ENCODE peak calls at places on chromosomes 11 and 22, in eight cellular contexts. One of them, this sample, is unnamed.

GRCh38 chr11:46669606-46670243 is 30.7 kb downstream of the ARHGAP1 start:
- DNase-seq in MM.1S: no peak
- DNase-seq in effector memory CD4-positive, alpha-beta T cell: no peak
- DNase-seq in psoas muscle: no peak
- DNase-seq in tibial artery: peak; percentile 32
- DNase-seq in pancreas: no peak
- DNase-seq in ovary: no peak
- DNase-seq in fibroblast of lung: no peak
- DNase-seq in this sample: no peak

GRCh38 chr11:95494167-95494566 is 263.2 kb upstream of the SESN3 start:
- DNase-seq in tibial artery: no peak
- DNase-seq in psoas muscle: no peak
- DNase-seq in pancreas: no peak
- DNase-seq in MM.1S: no peak
- DNase-seq in fibroblast of lung: no peak
- DNase-seq in effector memory CD4-positive, alpha-beta T cell: no peak
- DNase-seq in ovary: no peak
- DNase-seq in this sample: no peak

GRCh38 chr11:62193954-62194353 is 3.9 kb downstream of the SCGB1D1 start:
- DNase-seq in MM.1S: no peak
- DNase-seq in psoas muscle: no peak
- DNase-seq in tibial artery: no peak
- DNase-seq in effector memory CD4-positive, alpha-beta T cell: no peak
- DNase-seq in ovary: no peak
- DNase-seq in pancreas: no peak
- DNase-seq in fibroblast of lung: no peak
- DNase-seq in this sample: no peak

GRCh38 chr22:47940211-47940610 is 1177.8 kb downstream of the TBC1D22A start:
- DNase-seq in psoas muscle: no peak
- DNase-seq in ovary: no peak
- DNase-seq in pancreas: no peak
- DNase-seq in effector memory CD4-positive, alpha-beta T cell: no peak
- DNase-seq in tibial artery: no peak
- DNase-seq in MM.1S: no peak
- DNase-seq in fibroblast of lung: no peak
- DNase-seq in this sample: no peak

GRCh38 chr11:62432695-62433094 is 13.9 kb downstream of the SCGB1A1 start:
- DNase-seq in pancreas: peak; percentile 31
- DNase-seq in psoas muscle: no peak
- DNase-seq in fibroblast of lung: no peak
- DNase-seq in MM.1S: no peak
- DNase-seq in effector memory CD4-positive, alpha-beta T cell: no peak
- DNase-seq in tibial artery: no peak
- DNase-seq in ovary: no peak
- DNase-seq in this sample: no peak

GRCh38 chr11:36367806-36368680 is 72.0 kb downstream of the PRR5L start:
- DNase-seq in pancreas: no peak
- DNase-seq in psoas muscle: no peak
- DNase-seq in ovary: no peak
- DNase-seq in MM.1S: no peak
- DNase-seq in tibial artery: no peak
- DNase-seq in fibroblast of lung: peak; percentile 58
- DNase-seq in effector memory CD4-positive, alpha-beta T cell: no peak
- DNase-seq in this sample: no peak

GRCh38 chr11:71144010-71144409 is 108.4 kb downstream of the SHANK2 start:
- DNase-seq in pancreas: no peak
- DNase-seq in ovary: no peak
- DNase-seq in psoas muscle: no peak
- DNase-seq in fibroblast of lung: no peak
- DNase-seq in effector memory CD4-positive, alpha-beta T cell: no peak
- DNase-seq in MM.1S: no peak
- DNase-seq in tibial artery: no peak
- DNase-seq in this sample: no peak

GRCh38 chr11:101188801-101189200 is 59.2 kb upstream of the PGR start:
- DNase-seq in MM.1S: no peak
- DNase-seq in ovary: no peak
- DNase-seq in fibroblast of lung: no peak
- DNase-seq in tibial artery: no peak
- DNase-seq in pancreas: no peak
- DNase-seq in psoas muscle: no peak
- DNase-seq in effector memory CD4-positive, alpha-beta T cell: no peak
- DNase-seq in this sample: no peak

GRCh38 chr22:20573176-20573829 is 65.9 kb downstream of the MED15 start:
- DNase-seq in psoas muscle: no peak
- DNase-seq in tibial artery: no peak
- DNase-seq in MM.1S: no peak
- DNase-seq in ovary: no peak
- DNase-seq in effector memory CD4-positive, alpha-beta T cell: no peak
- DNase-seq in fibroblast of lung: no peak
- DNase-seq in pancreas: no peak
- DNase-seq in this sample: no peak

GRCh38 chr11:96102664-96103068 is 178.8 kb upstream of the MTMR2 start:
- DNase-seq in pancreas: no peak
- DNase-seq in tibial artery: no peak
- DNase-seq in ovary: no peak
- DNase-seq in psoas muscle: no peak
- DNase-seq in fibroblast of lung: peak; percentile 78
- DNase-seq in effector memory CD4-positive, alpha-beta T cell: no peak
- DNase-seq in MM.1S: no peak
- DNase-seq in this sample: no peak

GRCh38 chr11:19025799-19026406 is 34.6 kb downstream of the MRGPRX2 start:
- DNase-seq in ovary: no peak
- DNase-seq in tibial artery: no peak
- DNase-seq in MM.1S: no peak
- DNase-seq in effector memory CD4-positive, alpha-beta T cell: no peak
- DNase-seq in pancreas: no peak
- DNase-seq in fibroblast of lung: peak; percentile 13
- DNase-seq in psoas muscle: no peak
- DNase-seq in this sample: no peak

GRCh38 chr11:63592975-63593395 is 21.2 kb downstream of the PLAAT3 start:
- DNase-seq in MM.1S: no peak
- DNase-seq in effector memory CD4-positive, alpha-beta T cell: no peak
- DNase-seq in ovary: no peak
- DNase-seq in psoas muscle: no peak
- DNase-seq in pancreas: no peak
- DNase-seq in fibroblast of lung: no peak
- DNase-seq in tibial artery: no peak
- DNase-seq in this sample: no peak

GRCh38 chr11:126176853-126177470 is 34.5 kb downstream of the RPUSD4 start:
- DNase-seq in psoas muscle: no peak
- DNase-seq in fibroblast of lung: no peak
- DNase-seq in pancreas: no peak
- DNase-seq in effector memory CD4-positive, alpha-beta T cell: no peak
- DNase-seq in tibial artery: no peak
- DNase-seq in MM.1S: no peak
- DNase-seq in ovary: no peak
- DNase-seq in this sample: no peak

GRCh38 chr11:57324154-57324885 is 432 bp downstream of the TNKS1BP1 start:
- DNase-seq in pancreas: peak; percentile 64
- DNase-seq in effector memory CD4-positive, alpha-beta T cell: peak; percentile 2
- DNase-seq in tibial artery: peak; percentile 81
- DNase-seq in psoas muscle: peak; percentile 65
- DNase-seq in ovary: peak; percentile 65
- DNase-seq in MM.1S: no peak
- DNase-seq in fibroblast of lung: peak; percentile 52
- DNase-seq in this sample: no peak

GRCh38 chr11:110738641-110739040 is 26.4 kb upstream of the ARHGAP20 start:
- DNase-seq in ovary: no peak
- DNase-seq in pancreas: no peak
- DNase-seq in MM.1S: no peak
- DNase-seq in fibroblast of lung: no peak
- DNase-seq in tibial artery: no peak
- DNase-seq in psoas muscle: no peak
- DNase-seq in effector memory CD4-positive, alpha-beta T cell: no peak
- DNase-seq in this sample: no peak

GRCh38 chr11:94792453-94792852 is 24.3 kb downstream of the AMOTL1 start:
- DNase-seq in effector memory CD4-positive, alpha-beta T cell: no peak
- DNase-seq in ovary: no peak
- DNase-seq in pancreas: no peak
- DNase-seq in tibial artery: no peak
- DNase-seq in psoas muscle: no peak
- DNase-seq in MM.1S: no peak
- DNase-seq in fibroblast of lung: no peak
- DNase-seq in this sample: no peak

GRCh38 chr11:123475478-123475877 is 45.4 kb downstream of the GRAMD1B start:
- DNase-seq in effector memory CD4-positive, alpha-beta T cell: no peak
- DNase-seq in psoas muscle: no peak
- DNase-seq in fibroblast of lung: peak; percentile 22
- DNase-seq in tibial artery: no peak
- DNase-seq in MM.1S: no peak
- DNase-seq in ovary: no peak
- DNase-seq in pancreas: no peak
- DNase-seq in this sample: no peak

GRCh38 chr11:103877221-103877620 is 159.2 kb upstream of the DDI1 start:
- DNase-seq in ovary: no peak
- DNase-seq in effector memory CD4-positive, alpha-beta T cell: no peak
- DNase-seq in fibroblast of lung: peak; percentile 14
- DNase-seq in pancreas: no peak
- DNase-seq in psoas muscle: no peak
- DNase-seq in MM.1S: no peak
- DNase-seq in tibial artery: no peak
- DNase-seq in this sample: no peak
- H3K4me1 ChIP-seq in ovary: no peaks in the 10 kb centered on the region
- H3K4me1 ChIP-seq in effector memory CD4-positive, alpha-beta T cell: no peaks in the 10 kb centered on the region
- H3K4me1 ChIP-seq in fibroblast of lung: no peaks in the 10 kb centered on the region
- H3K4me1 ChIP-seq in pancreas: no peaks in the 10 kb centered on the region
- H3K4me1 ChIP-seq in psoas muscle: no peaks in the 10 kb centered on the region
- H3K4me1 ChIP-seq in MM.1S: peaks cover 13% of the 10 kb centered on the region
- H3K4me1 ChIP-seq in tibial artery: peaks cover 16% of the 10 kb centered on the region
- H3K4me1 ChIP-seq in this sample: peaks cover 26% of the 10 kb centered on the region

DNA sequence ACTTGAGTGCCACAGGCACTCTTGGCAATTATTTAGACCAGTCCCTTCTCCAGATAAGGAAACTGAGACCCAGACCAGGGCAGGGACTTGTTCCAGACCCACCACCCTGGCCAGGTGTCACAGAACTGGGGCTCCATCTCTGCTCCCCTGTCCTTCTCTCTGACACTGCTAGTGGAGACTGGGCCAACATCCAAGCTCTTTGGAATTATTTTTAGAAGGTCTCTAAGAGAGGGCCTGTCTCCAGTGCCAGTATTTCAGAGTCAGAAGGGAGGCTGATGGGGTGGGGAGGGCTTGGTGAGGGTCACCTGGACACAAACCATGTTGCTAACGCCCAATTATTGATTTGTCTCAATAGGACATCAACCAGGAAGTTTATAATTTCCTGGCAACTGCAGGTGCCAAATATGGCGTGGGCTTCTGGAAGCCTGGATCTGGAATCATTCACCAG is 32.7 kb downstream of the POLR3H start:
- DNase-seq in fibroblast of lung: no peak
- DNase-seq in ovary: no peak
- DNase-seq in MM.1S: no peak
- DNase-seq in pancreas: no peak
- DNase-seq in psoas muscle: no peak
- DNase-seq in tibial artery: no peak
- DNase-seq in effector memory CD4-positive, alpha-beta T cell: no peak
- DNase-seq in this sample: no peak
- H3K4me1 ChIP-seq in fibroblast of lung: peaks cover 9% of the 10 kb centered on the region
- H3K4me1 ChIP-seq in ovary: peaks cover 9% of the 10 kb centered on the region
- H3K4me1 ChIP-seq in MM.1S: no peaks in the 10 kb centered on the region
- H3K4me1 ChIP-seq in pancreas: no peaks in the 10 kb centered on the region
- H3K4me1 ChIP-seq in psoas muscle: peaks cover 68% of the 10 kb centered on the region
- H3K4me1 ChIP-seq in tibial artery: peaks cover 51% of the 10 kb centered on the region
- H3K4me1 ChIP-seq in effector memory CD4-positive, alpha-beta T cell: no peaks in the 10 kb centered on the region
- H3K4me1 ChIP-seq in this sample: peaks cover 48% of the 10 kb centered on the region

GRCh38 chr11:78354741-78355705 is 62.6 kb downstream of the GAB2 start:
- DNase-seq in pancreas: no peak
- DNase-seq in tibial artery: no peak
- DNase-seq in effector memory CD4-positive, alpha-beta T cell: no peak
- DNase-seq in psoas muscle: no peak
- DNase-seq in MM.1S: no peak
- DNase-seq in ovary: no peak
- DNase-seq in fibroblast of lung: no peak
- DNase-seq in this sample: no peak
- H3K4me1 ChIP-seq in pancreas: no peaks in the 10 kb centered on the region
- H3K4me1 ChIP-seq in tibial artery: peaks cover 74% of the 10 kb centered on the region
- H3K4me1 ChIP-seq in effector memory CD4-positive, alpha-beta T cell: no peaks in the 10 kb centered on the region
- H3K4me1 ChIP-seq in psoas muscle: peaks cover 6% of the 10 kb centered on the region
- H3K4me1 ChIP-seq in MM.1S: peaks cover 15% of the 10 kb centered on the region
- H3K4me1 ChIP-seq in ovary: peaks cover 15% of the 10 kb centered on the region
- H3K4me1 ChIP-seq in fibroblast of lung: peaks cover 7% of the 10 kb centered on the region
- H3K4me1 ChIP-seq in this sample: peaks cover 51% of the 10 kb centered on the region

GRCh38 chr11:35041070-35041554 is 97.9 kb upstream of the CD44 start:
- DNase-seq in fibroblast of lung: no peak
- DNase-seq in effector memory CD4-positive, alpha-beta T cell: no peak
- DNase-seq in tibial artery: no peak
- DNase-seq in MM.1S: no peak
- DNase-seq in psoas muscle: no peak
- DNase-seq in ovary: no peak
- DNase-seq in pancreas: no peak
- DNase-seq in this sample: no peak

GRCh38 chr11:35042265-35042664 is 96.7 kb upstream of the CD44 start:
- DNase-seq in ovary: no peak
- DNase-seq in fibroblast of lung: no peak
- DNase-seq in psoas muscle: no peak
- DNase-seq in pancreas: no peak
- DNase-seq in MM.1S: no peak
- DNase-seq in tibial artery: no peak
- DNase-seq in effector memory CD4-positive, alpha-beta T cell: no peak
- DNase-seq in this sample: no peak

GRCh38 chr11:35038211-35038930 is 100.6 kb upstream of the CD44 start:
- DNase-seq in tibial artery: no peak
- DNase-seq in pancreas: no peak
- DNase-seq in effector memory CD4-positive, alpha-beta T cell: no peak
- DNase-seq in fibroblast of lung: peak; percentile 21
- DNase-seq in ovary: no peak
- DNase-seq in psoas muscle: no peak
- DNase-seq in MM.1S: no peak
- DNase-seq in this sample: no peak

GRCh38 chr11:35039076-35039475 is 99.9 kb upstream of the CD44 start:
- DNase-seq in psoas muscle: no peak
- DNase-seq in tibial artery: no peak
- DNase-seq in ovary: no peak
- DNase-seq in effector memory CD4-positive, alpha-beta T cell: no peak
- DNase-seq in fibroblast of lung: no peak
- DNase-seq in pancreas: no peak
- DNase-seq in MM.1S: no peak
- DNase-seq in this sample: no peak

DNA sequence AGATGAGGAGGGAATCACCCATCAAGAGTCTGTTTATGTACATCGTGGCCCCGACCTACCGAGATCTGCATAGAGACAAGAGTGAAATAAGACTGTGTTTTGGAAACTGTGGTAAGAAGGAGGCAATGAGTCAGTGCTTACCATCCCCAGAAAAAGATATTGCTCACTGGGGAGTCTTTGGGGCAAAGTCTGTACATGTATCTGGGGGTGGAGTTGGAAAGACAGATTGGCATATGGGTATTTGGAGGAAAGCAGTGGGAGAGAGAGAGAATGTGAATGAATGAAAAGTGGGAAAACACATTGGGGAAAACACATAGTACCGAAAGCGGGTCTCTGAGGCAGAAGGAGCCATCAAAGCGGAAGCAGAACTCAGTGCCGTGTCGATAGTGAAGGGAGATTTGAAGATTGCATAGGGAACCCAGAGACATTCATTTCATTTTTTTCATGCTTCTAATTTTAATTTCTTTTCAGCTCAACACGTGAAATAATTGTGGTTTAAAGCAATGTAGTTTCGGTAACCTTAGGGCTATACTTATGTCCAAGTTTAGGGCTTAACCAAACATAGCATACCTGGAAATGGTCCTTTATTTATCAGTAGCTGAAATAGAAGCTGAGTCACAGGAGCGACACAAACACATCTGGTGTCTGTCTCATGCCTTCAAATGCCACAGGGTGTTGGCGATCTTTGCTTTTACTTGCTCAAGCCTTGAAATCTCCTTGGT is 98.6 kb upstream of the CD44 start:
- DNase-seq in psoas muscle: no peak
- DNase-seq in effector memory CD4-positive, alpha-beta T cell: peak; percentile 67
- DNase-seq in tibial artery: no peak
- DNase-seq in MM.1S: peak; percentile 94
- DNase-seq in ovary: no peak
- DNase-seq in fibroblast of lung: peak; percentile 90
- DNase-seq in pancreas: peak; percentile 56
- DNase-seq in this sample: no peak
- H3K4me1 ChIP-seq in psoas muscle: peaks cover 42% of the 10 kb centered on the region
- H3K4me1 ChIP-seq in effector memory CD4-positive, alpha-beta T cell: peaks cover 40% of the 10 kb centered on the region
- H3K4me1 ChIP-seq in tibial artery: peaks cover 24% of the 10 kb centered on the region
- H3K4me1 ChIP-seq in MM.1S: peaks cover 32% of the 10 kb centered on the region
- H3K4me1 ChIP-seq in ovary: no peaks in the 10 kb centered on the region
- H3K4me1 ChIP-seq in fibroblast of lung: peaks cover 11% of the 10 kb centered on the region
- H3K4me1 ChIP-seq in pancreas: no peaks in the 10 kb centered on the region
- H3K4me1 ChIP-seq in this sample: peaks cover 22% of the 10 kb centered on the region

This sample was measured in thoracic aorta.